ENCODE peak calls at places on chromosomes 12 and 14, in six cellular contexts. U, G, E, W, C and D are unnamed samples.

GRCh38 chr12:12705833-12706520 is 10.0 kb upstream of the GPR19 start:
- DNase-seq in C (no peak), W (no peak), U (no peak), G (no peak), E (no peak), D (no peak)

GRCh38 chr12:26608706-26609105 is 224.3 kb downstream of the ITPR2 start:
- DNase-seq in C (no peak), U (no peak), E (no peak), G (no peak), W (no peak), D (no peak)

GRCh38 chr14:24215495-24216344 is at the start of gene MDP1:
- DNase-seq in E (peak), G (peak), W (peak), U (peak), C (peak), D (peak)

GRCh38 chr12:32568241-32568640 is 110.9 kb upstream of the DNM1L start:
- DNase-seq in G (no peak), U (peak), W (no peak), C (no peak), E (peak), D (peak)

GRCh38 chr12:74539765-74540526 is 2.3 kb downstream of the ATXN7L3B start:
- DNase-seq in U (peak), W (no peak), C (no peak), E (no peak), G (no peak), D (no peak)

GRCh38 chr14:68231832-68232642 is 412.5 kb downstream of the RAD51B start:
- DNase-seq in W (no peak), C (no peak), E (no peak), U (no peak), G (no peak), D (no peak)

GRCh38 chr12:79871621-79872020 is 63.3 kb downstream of the PPP1R12A start:
- DNase-seq in G (no peak), U (no peak), C (no peak), W (no peak), E (no peak), D (no peak)

GRCh38 chr14:102182190-102182589 is 42.5 kb downstream of the WDR20 start:
- DNase-seq in G (no peak), C (no peak), W (no peak), E (peak), U (no peak), D (no peak)

GRCh38 chr12:8648598-8649205 is 13.9 kb downstream of the MFAP5 start:
- DNase-seq in C (no peak), E (no peak), W (no peak), U (no peak), G (no peak), D (no peak)

GRCh38 chr12:51970904-51971646 is 19.6 kb downstream of the ACVR1B start:
- DNase-seq in G (no peak), W (no peak), C (peak), U (no peak), E (no peak), D (peak)

GRCh38 chr12:58491296-58491695 is 429.0 kb downstream of the LRIG3 start:
- DNase-seq in W (no peak), E (peak), G (no peak), U (no peak), C (no peak), D (no peak)

GRCh38 chr14:102885686-102886447 is 36.6 kb upstream of the AMN start:
- DNase-seq in U (no peak), G (no peak), W (no peak), E (no peak), C (no peak), D (no peak)

GRCh38 chr14:64937176-64937820 is 5.2 kb downstream of the GPX2 start:
- DNase-seq in G (no peak), C (no peak), E (no peak), U (no peak), W (no peak), D (no peak)